ENCODE peak calls at places on chromosomes 12 and 14, in five cellular contexts. Z, Y, X, J and V are unnamed samples.

GRCh38 chr12:9761407-9761736 is 671 bp upstream of the CD69 start:
- DNase-seq in Y (no peak), J (no peak), X (no peak), Z (no peak), V (no peak)

GRCh38 chr14:73633517-73634332 is 11.1 kb upstream of the DNAL1 start:
- DNase-seq in Y (no peak), J (peak; percentile 79), X (peak; percentile 60), Z (peak; percentile 62), V (peak; percentile 70)

GRCh38 chr14:58666737-58667136 is 29.0 kb downstream of the DACT1 start:
- DNase-seq in X (no peak), J (no peak), Y (no peak), Z (no peak), V (no peak)

GRCh38 chr12:5914387-5915149 is 30.5 kb downstream of the ANO2 start:
- DNase-seq in Z (no peak), J (no peak), X (no peak), Y (no peak), V (no peak)

GRCh38 chr12:115362319-115362976 is 678.5 kb upstream of the TBX3 start:
- DNase-seq in Z (no peak), X (no peak), Y (no peak), J (no peak), V (no peak)

GRCh38 chr12:103495158-103495782 is 498 bp downstream of the C12orf42 start:
- DNase-seq in X (no peak), J (no peak), Y (peak; percentile 23), Z (peak; percentile 75), V (peak; percentile 32)

GRCh38 chr12:116612436-116612835 is 53.3 kb downstream of the MAP1LC3B2 start:
- DNase-seq in J (no peak), Z (no peak), Y (no peak), X (no peak), V (no peak)

GRCh38 chr14:50666772-50667490 is 1.2 kb downstream of the SAV1 start:
- DNase-seq in X (peak; percentile 55), Y (no peak), J (peak; percentile 78), Z (no peak), V (no peak)

GRCh38 chr14:91264151-91265150 is 19.9 kb upstream of the GPR68 start:
- DNase-seq in X (no peak), J (no peak), Z (no peak), Y (no peak), V (peak; percentile 52)

GRCh38 chr12:16668198-16668597 is 62.2 kb upstream of the LMO3 start:
- DNase-seq in Y (no peak), Z (no peak), J (no peak), X (no peak), V (no peak)

DNA sequence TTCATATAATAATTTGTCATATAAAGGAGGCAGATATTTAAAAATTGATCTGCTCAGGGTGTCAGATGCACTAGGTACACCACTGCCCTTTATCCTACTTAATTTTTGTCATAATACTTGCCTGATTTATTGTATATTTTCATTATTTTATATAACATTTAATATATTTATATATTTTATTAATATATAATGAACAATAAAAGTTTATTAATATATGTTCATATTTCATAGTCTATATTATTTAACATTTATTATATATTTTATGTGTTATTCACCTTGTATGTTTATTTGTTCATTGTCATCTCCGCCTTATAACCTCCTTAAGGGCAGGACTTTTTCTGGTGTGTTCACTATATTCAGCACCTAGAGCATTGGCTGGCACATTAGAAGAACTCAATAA is 232.4 kb upstream of the AMIGO2 start:
- DNase-seq in J (no peak), Y (no peak), X (no peak), Z (no peak), V (no peak)
- H3K4me3 ChIP-seq in J (no peak overlapping the region), Y (no peak overlapping the region), X (no peak overlapping the region), Z (no peak overlapping the region), V (no peak overlapping the region)

DNA sequence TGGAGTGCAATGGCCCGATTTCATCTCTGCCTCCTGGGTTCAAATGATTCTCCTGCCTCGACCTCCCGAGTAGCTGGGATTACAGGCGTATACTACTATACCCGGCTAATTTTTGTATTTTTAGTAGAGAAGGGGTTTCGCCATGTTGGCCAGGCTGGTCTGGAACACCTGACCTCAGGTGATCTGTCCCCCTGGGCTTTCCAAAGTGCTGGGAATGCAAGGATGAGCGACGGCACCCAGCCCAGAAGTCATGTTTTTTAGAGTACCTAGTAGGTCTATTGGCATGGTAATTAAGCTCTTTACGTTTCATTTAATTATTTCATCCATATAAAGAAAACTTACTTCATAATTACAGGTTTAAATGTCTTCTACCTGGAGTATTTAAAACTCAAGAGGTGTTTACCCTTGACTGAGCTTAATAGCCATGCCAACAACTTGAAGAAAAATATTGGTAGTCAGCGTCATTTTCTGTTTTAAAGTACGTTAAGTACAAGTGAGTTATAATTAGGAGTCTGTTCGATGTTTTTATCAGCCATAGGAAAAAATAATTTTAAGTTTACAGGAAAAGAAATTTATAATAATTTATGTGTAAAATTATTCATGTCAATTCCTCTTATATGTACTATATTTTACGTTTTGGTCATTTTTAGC is 4.0 kb downstream of the TMPO start:
- DNase-seq in Z (no peak), J (no peak), X (no peak), Y (no peak), V (no peak)
- H3K4me3 ChIP-seq in Z (no peak overlapping the region), J (no peak overlapping the region), X (no peak overlapping the region), Y (no peak overlapping the region), V (peak overlapping the region; percentile 44)

GRCh38 chr12:25014961-25015360 is 66.1 kb upstream of the BCAT1 start:
- DNase-seq in Z (no peak), J (no peak), X (no peak), Y (no peak), V (no peak)

GRCh38 chr12:25020621-25021243 is 71.8 kb upstream of the BCAT1 start:
- DNase-seq in Z (no peak), X (no peak), J (no peak), Y (no peak), V (no peak)

GRCh38 chr12:25018146-25018545 is 69.2 kb upstream of the BCAT1 start:
- DNase-seq in X (no peak), Z (no peak), Y (no peak), J (no peak), V (no peak)

GRCh38 chr12:25013061-25013460 is 64.2 kb upstream of the BCAT1 start:
- DNase-seq in X (no peak), Y (no peak), J (no peak), Z (no peak), V (no peak)

GRCh38 chr12:25017336-25017735 is 68.4 kb upstream of the BCAT1 start:
- DNase-seq in X (no peak), J (no peak), Y (no peak), Z (no peak), V (no peak)
- H3K4me3 ChIP-seq in X (no peak overlapping the region), J (no peak overlapping the region), Y (no peak overlapping the region), Z (no peak overlapping the region), V (no peak overlapping the region)

GRCh38 chr14:33551963-33552362 is 398.9 kb downstream of the EGLN3 start:
- DNase-seq in J (no peak), Y (no peak), X (no peak), Z (no peak), V (no peak)

GRCh38 chr14:33555710-33556350 is 395.0 kb downstream of the EGLN3 start:
- DNase-seq in Z (no peak), J (no peak), Y (no peak), X (no peak), V (no peak)

GRCh38 chr14:33556382-33557121 is 394.3 kb downstream of the EGLN3 start:
- DNase-seq in Y (no peak), Z (no peak), X (no peak), J (no peak), V (no peak)
- H3K4me3 ChIP-seq in Y (no peak overlapping the region), Z (no peak overlapping the region), X (no peak overlapping the region), J (no peak overlapping the region), V (no peak overlapping the region)